ENCODE peak calls at places on chromosome 22, in nine cellular contexts. P is HTR-8/SVneo, E is breast epithelium, R is ACHN, O is ovary, F is HuH-7, C is renal cortical epithelial cell, I is HAP-1, W is stomach. V is an unnamed sample.

GRCh38 chr22:35785181-35785923 is 67.7 kb downstream of the APOL5 start:
- DNase-seq in E (no peak), R (no peak), I (no peak), W (no peak), O (no peak), P (no peak), C (peak; percentile 28), F (no peak), V (no peak)

GRCh38 chr22:19631899-19632670 is 82.2 kb upstream of the SEPTIN5 start:
- DNase-seq in R (peak; percentile 43), E (no peak), F (peak; percentile 71), O (no peak), P (peak; percentile 21), C (no peak), W (no peak), I (peak; percentile 60), V (no peak)

GRCh38 chr22:33883961-33884808 is 36.1 kb downstream of the LARGE1 start:
- DNase-seq in E (no peak), P (no peak), C (no peak), W (no peak), I (no peak), F (no peak), O (no peak), R (no peak), V (peak; percentile 46)

GRCh38 chr22:43720718-43721117 is 91.4 kb downstream of the EFCAB6 start:
- DNase-seq in O (no peak), F (no peak), I (no peak), C (no peak), R (no peak), P (no peak), W (no peak), E (no peak), V (no peak)

GRCh38 chr22:22769434-22770279 is 118.0 kb upstream of the IGLL5 start:
- DNase-seq in F (no peak), E (no peak), W (no peak), I (no peak), C (no peak), O (no peak), P (no peak), R (no peak), V (no peak)

GRCh38 chr22:20424553-20424936 is 13.1 kb downstream of the SCARF2 start:
- DNase-seq in O (no peak), P (no peak), I (no peak), C (no peak), R (no peak), W (no peak), F (no peak), E (no peak), V (no peak)

GRCh38 chr22:44024288-44024908 is at the start of gene PARVB:
- DNase-seq in O (peak; percentile 28), F (peak; percentile 36), W (no peak), P (no peak), R (peak; percentile 26), I (peak; percentile 20), C (no peak), E (no peak), V (no peak)

GRCh38 chr22:30325065-30325720 is 1.5 kb downstream of the TBC1D10A start:
- DNase-seq in E (no peak), O (peak; percentile 77), C (peak; percentile 84), W (peak; percentile 48), P (peak; percentile 40), F (no peak), I (peak; percentile 48), R (peak; percentile 77), V (peak; percentile 66)

GRCh38 chr22:23533771-23534191 is 46.3 kb downstream of the IGLL1 start:
- DNase-seq in E (no peak), F (no peak), I (no peak), P (no peak), C (no peak), R (no peak), W (no peak), O (peak; percentile 60), V (no peak)

V was measured in kidney glomerular epithelial cell.